ENCODE peak calls at places on chromosomes 6 and 20, in four cellular contexts. D, R, Z and C are unnamed samples.

GRCh38 chr6:80132942-80133517 is 26.6 kb downstream of the BCKDHB start:
- DNase-seq in D (peak; percentile 39), R (peak; percentile 64), Z (peak; percentile 47), C (no peak)

GRCh38 chr20:24762371-24762770 is 186.7 kb upstream of the CST7 start:
- DNase-seq in D (no peak), R (no peak), Z (no peak), C (no peak)

GRCh38 chr20:63192721-63193120 is 23.2 kb downstream of the YTHDF1 start:
- DNase-seq in D (no peak), R (no peak), Z (no peak), C (no peak)

GRCh38 chr6:139376604-139377218 is 2.3 kb upstream of the CITED2 start:
- DNase-seq in D (no peak), R (peak; percentile 63), Z (no peak), C (no peak)

GRCh38 chr6:22448311-22448711 is 121.1 kb upstream of the HDGFL1 start:
- DNase-seq in D (no peak), R (no peak), Z (no peak), C (no peak)

GRCh38 chr6:56168601-56169000 is 78.8 kb downstream of the COL21A1 start:
- DNase-seq in D (no peak), R (no peak), Z (no peak), C (no peak)

GRCh38 chr20:35344354-35344837 is 52.2 kb upstream of the FAM83C start:
- DNase-seq in D (peak; percentile 37), R (peak; percentile 72), Z (peak; percentile 56), C (peak; percentile 67)

GRCh38 chr6:27687154-27688013 is 214.5 kb upstream of the ZNF184 start:
- DNase-seq in D (peak; percentile 78), R (peak; percentile 59), Z (peak; percentile 79), C (peak; percentile 83)

GRCh38 chr6:10463491-10464481 is 48.9 kb upstream of the TFAP2A start:
- DNase-seq in D (no peak), R (no peak), Z (no peak), C (no peak)

GRCh38 chr6:38233161-38233791 is 406.5 kb downstream of the BTBD9 start:
- DNase-seq in D (no peak), R (no peak), Z (no peak), C (no peak)

GRCh38 chr6:147201885-147202515 is 2.2 kb upstream of the STXBP5 start:
- DNase-seq in D (peak; percentile 42), R (no peak), Z (no peak), C (no peak)

GRCh38 chr6:136753624-136754023 is 38.7 kb downstream of the MAP3K5 start:
- DNase-seq in D (no peak), R (no peak), Z (no peak), C (no peak)

GRCh38 chr20:15700147-15700765 is 873.0 kb downstream of the KIF16B start:
- DNase-seq in D (peak; percentile 15), R (no peak), Z (no peak), C (no peak)

GRCh38 chr6:127111526-127111925 is 6.9 kb upstream of the RSPO3 start:
- DNase-seq in D (no peak), R (no peak), Z (no peak), C (no peak)

GRCh38 chr20:50642288-50642803 is 49.0 kb downstream of the RIPOR3 start:
- DNase-seq in D (no peak), R (peak; percentile 48), Z (no peak), C (no peak)

GRCh38 chr6:23349521-23350147 is 776.4 kb upstream of the NRSN1 start:
- DNase-seq in D (peak; percentile 71), R (no peak), Z (no peak), C (no peak)

GRCh38 chr6:151044465-151045441 is 179.3 kb downstream of the MTHFD1L start:
- DNase-seq in D (peak; percentile 38), R (peak; percentile 57), Z (peak; percentile 71), C (peak; percentile 67)

GRCh38 chr6:113903666-113904330 is 46.7 kb downstream of the MARCKS start:
- DNase-seq in D (no peak), R (peak; percentile 58), Z (no peak), C (no peak)

GRCh38 chr6:87572860-87573259 is 16.9 kb downstream of the RARS2 start:
- DNase-seq in D (no peak), R (no peak), Z (no peak), C (no peak)

GRCh38 chr20:19956976-19957375 is 60.2 kb upstream of the NAA20 start:
- DNase-seq in D (no peak), R (no peak), Z (no peak), C (no peak)

GRCh38 chr6:1390071-1390804 is 862 bp downstream of the FOXF2 start:
- DNase-seq in D (no peak), R (peak; percentile 44), Z (no peak), C (peak; percentile 69)

GRCh38 chr6:122997541-122998150 is 1.6 kb downstream of the CLVS2 start:
- DNase-seq in D (peak; percentile 16), R (no peak), Z (no peak), C (no peak)

GRCh38 chr6:6683964-6684363 is 95.4 kb downstream of the LY86 start:
- DNase-seq in D (no peak), R (no peak), Z (no peak), C (no peak)

GRCh38 chr6:56752009-56752408 is 109.3 kb upstream of the DST start:
- DNase-seq in D (no peak), R (no peak), Z (no peak), C (no peak)

GRCh38 chr20:23161968-23162696 is 76.0 kb upstream of the CD93 start:
- DNase-seq in D (no peak), R (peak; percentile 87), Z (peak; percentile 94), C (peak; percentile 89)

GRCh38 chr20:23163562-23163961 is 77.4 kb upstream of the CD93 start:
- DNase-seq in D (no peak), R (no peak), Z (no peak), C (no peak)

GRCh38 chr20:23164176-23164601 is 78.1 kb upstream of the CD93 start:
- DNase-seq in D (no peak), R (peak; percentile 57), Z (no peak), C (no peak)

GRCh38 chr20:23161244-23161875 is 75.2 kb upstream of the CD93 start:
- DNase-seq in D (no peak), R (no peak), Z (no peak), C (no peak)

GRCh38 chr20:23162887-23163286 is 76.8 kb upstream of the CD93 start:
- DNase-seq in D (no peak), R (no peak), Z (no peak), C (no peak)
- H3K4me1 ChIP-seq in D (no peaks in the 10 kb centered on the region), R (peaks cover 31% of the 10 kb centered on the region), Z (peaks cover 48% of the 10 kb centered on the region), C (peaks cover 50% of the 10 kb centered on the region)

DNA sequence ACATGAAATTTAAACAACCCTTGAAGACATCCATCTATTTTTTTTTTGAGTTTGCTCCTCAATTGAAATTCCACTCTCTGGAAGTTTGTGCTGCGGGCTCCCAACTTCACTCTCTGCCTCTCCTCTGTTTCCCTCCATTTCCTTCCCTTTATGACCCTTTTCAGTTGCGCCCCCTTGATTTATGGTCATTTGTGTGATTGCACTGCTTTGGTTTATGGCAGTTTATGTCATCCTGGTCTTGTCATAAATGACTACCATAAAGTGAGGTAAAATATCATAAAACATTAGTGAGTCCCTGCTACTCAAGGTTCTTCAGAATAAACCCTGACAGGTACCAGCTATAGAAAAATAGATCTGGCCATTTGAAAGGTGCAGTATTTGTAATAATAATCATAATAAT is 348.3 kb upstream of the ZFP64 start:
- DNase-seq in D (no peak), R (no peak), Z (no peak), C (no peak)
- TF ChIP-seq CTCF in D (no peak), R (no peak), Z (no peak), C (no peak)

GRCh38 chr20:17710379-17711305 is 10.9 kb downstream of the BANF2 start:
- DNase-seq in D (no peak), R (peak; percentile 37), Z (no peak), C (no peak)
- H3K4me1 ChIP-seq in D (no peaks in the 10 kb centered on the region), R (no peaks in the 10 kb centered on the region), Z (no peaks in the 10 kb centered on the region), C (no peaks in the 10 kb centered on the region)

GRCh38 chr6:100475554-100476325 is 11.0 kb upstream of the SIM1 start:
- DNase-seq in D (no peak), R (no peak), Z (no peak), C (no peak)

GRCh38 chr6:100484474-100484873 is 19.8 kb upstream of the SIM1 start:
- DNase-seq in D (no peak), R (no peak), Z (no peak), C (no peak)

GRCh38 chr6:100482698-100483097 is 18.0 kb upstream of the SIM1 start:
- DNase-seq in D (no peak), R (no peak), Z (no peak), C (no peak)

GRCh38 chr6:100485268-100485667 is 20.5 kb upstream of the SIM1 start:
- DNase-seq in D (no peak), R (no peak), Z (no peak), C (no peak)

DNA sequence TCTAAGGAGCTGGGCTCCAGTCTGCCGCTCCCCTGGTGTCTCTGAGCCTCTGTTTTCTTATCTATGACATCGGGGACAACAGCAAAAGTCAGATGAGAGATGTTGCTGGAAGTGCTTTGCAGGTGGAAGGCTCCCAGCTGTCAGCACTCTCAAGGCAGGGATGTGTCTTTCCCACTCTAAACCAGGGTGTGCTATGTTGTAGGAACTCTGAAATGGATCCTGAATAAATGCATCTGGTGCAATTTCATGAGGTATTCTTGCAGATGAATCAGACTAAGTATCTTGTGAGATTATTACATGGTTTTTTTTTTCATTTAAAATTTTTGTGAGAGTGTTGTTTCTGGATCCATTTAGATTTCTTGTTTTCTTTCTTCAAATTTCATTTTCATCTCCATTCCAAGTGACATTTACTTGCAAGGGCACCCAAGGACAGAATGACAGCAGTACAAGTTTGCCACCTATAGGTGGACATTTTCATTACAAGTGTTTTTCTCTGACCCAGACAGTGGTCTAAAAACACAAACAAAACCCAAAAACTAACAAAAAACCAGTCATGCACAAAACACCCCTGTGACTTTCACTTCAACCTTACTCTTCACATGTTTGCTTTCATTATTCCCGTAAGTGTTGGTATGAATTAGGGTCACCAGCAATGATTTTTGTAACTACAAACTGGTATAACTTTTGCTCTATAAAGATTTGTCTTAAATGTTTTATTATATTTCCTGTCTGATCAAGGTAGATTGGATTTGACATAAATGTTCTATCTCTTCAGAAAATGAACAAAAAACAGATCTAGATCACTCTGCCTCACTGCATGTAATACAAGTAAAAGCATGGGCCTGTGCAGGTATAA is 14.7 kb upstream of the SIM1 start:
- DNase-seq in D (no peak), R (no peak), Z (no peak), C (no peak)
- TF ChIP-seq CTCF in D (peak; percentile 91), R (peak; percentile 53), Z (peak; percentile 60), C (peak; percentile 65)

GRCh38 chr6:24887520-24887919 is 48.2 kb downstream of the RIPOR2 start:
- DNase-seq in D (no peak), R (no peak), Z (no peak), C (no peak)
- H3K4me1 ChIP-seq in D (peaks cover 2% of the 10 kb centered on the region), R (no peaks in the 10 kb centered on the region), Z (no peaks in the 10 kb centered on the region), C (no peaks in the 10 kb centered on the region)

DNA sequence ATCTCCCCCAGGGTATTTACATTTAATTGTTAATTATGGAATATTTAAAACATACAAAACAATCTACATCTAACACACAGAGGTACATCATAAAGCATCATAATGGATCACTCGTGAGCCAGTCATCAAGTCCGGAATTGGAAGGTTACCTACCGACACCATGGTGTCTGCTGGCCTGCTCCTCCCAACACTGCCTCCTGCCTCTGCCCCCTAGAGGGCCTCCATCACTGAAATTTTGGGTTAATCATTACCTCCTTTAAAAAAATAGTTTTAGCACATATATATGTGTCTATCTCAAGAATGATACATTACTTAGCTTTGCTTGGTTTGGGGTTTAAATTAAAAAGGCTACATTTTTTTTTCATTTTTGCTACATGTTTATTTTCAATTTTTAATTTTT is 114.6 kb upstream of the PDE10A start:
- DNase-seq in D (no peak), R (no peak), Z (no peak), C (no peak)
- TF ChIP-seq CTCF in D (no peak), R (no peak), Z (no peak), C (no peak)